ENCODE peak calls at places on chromosomes 1 and 21, in ten cellular contexts. G is ascending aorta, V is psoas muscle, W is Calu3, L is GM12865, M is SK-N-SH, E is progenitor cell of endocrine pancreas, U is B cell, Z is endothelial cell, Y is left ventricle myocardium inferior. D is an unnamed sample.

GRCh38 chr1:15207031-15207828 is 39.8 kb upstream of the FHAD1 start:
- DNase-seq in G (no peak), V (peak; percentile 28), W (no peak), L (no peak), M (no peak), E (no peak), U (no peak), Z (no peak), Y (no peak), D (peak; percentile 40)

GRCh38 chr1:223835754-223836153 is 10.0 kb downstream of the TP53BP2 start:
- DNase-seq in G (no peak), V (no peak), W (no peak), L (no peak), M (no peak), E (no peak), U (no peak), Z (no peak), Y (no peak), D (no peak)

GRCh38 chr1:114691061-114691460 is 4.3 kb downstream of the AMPD1 start:
- DNase-seq in G (no peak), V (no peak), W (no peak), L (no peak), M (no peak), E (no peak), U (no peak), Z (no peak), Y (no peak), D (no peak)

GRCh38 chr1:174686213-174686612 is 238.4 kb downstream of the GPR52 start:
- DNase-seq in G (no peak), V (no peak), W (no peak), L (no peak), M (no peak), E (no peak), U (no peak), Z (no peak), Y (no peak), D (no peak)

GRCh38 chr1:115976062-115976899 is at the start of gene SLC22A15:
- DNase-seq in G (peak; percentile 34), V (peak; percentile 78), W (peak; percentile 51), L (peak; percentile 79), M (peak; percentile 86), E (peak; percentile 34), U (peak; percentile 78), Z (peak; percentile 72), Y (peak; percentile 76), D (peak; percentile 75)

GRCh38 chr1:85464497-85465098 is 361 bp downstream of the DDAH1 start:
- DNase-seq in G (peak; percentile 10), V (peak; percentile 78), W (peak; percentile 86), L (peak; percentile 63), M (peak; percentile 81), E (peak; percentile 57), U (peak; percentile 72), Z (peak; percentile 51), Y (peak; percentile 60), D (peak; percentile 76)

GRCh38 chr1:6365047-6365446 is 28.5 kb downstream of the ACOT7 start:
- DNase-seq in G (no peak), V (no peak), W (no peak), L (peak; percentile 23), M (no peak), E (no peak), U (no peak), Z (no peak), Y (no peak), D (no peak)

GRCh38 chr21:34243562-34243961 is 120.2 kb upstream of the KCNE2 start:
- DNase-seq in G (no peak), V (no peak), W (peak; percentile 8), L (peak; percentile 53), M (peak; percentile 20), E (no peak), U (no peak), Z (peak; percentile 11), Y (no peak), D (peak; percentile 4)

GRCh38 chr21:29340228-29340627 is 41.5 kb downstream of the BACH1 start:
- DNase-seq in G (no peak), V (no peak), W (no peak), L (no peak), M (no peak), E (no peak), U (no peak), Z (no peak), Y (no peak), D (no peak)

GRCh38 chr1:111283838-111284237 is 6.8 kb upstream of the CHIA start:
- DNase-seq in G (no peak), V (no peak), W (no peak), L (no peak), M (no peak), E (no peak), U (no peak), Z (no peak), Y (no peak), D (no peak)

GRCh38 chr1:47418681-47419272 is 2.7 kb downstream of the FOXE3 start:
- DNase-seq in G (no peak), V (no peak), W (no peak), L (no peak), M (no peak), E (no peak), U (no peak), Z (no peak), Y (no peak), D (no peak)

GRCh38 chr1:224168859-224169380 is 14.1 kb upstream of the DEGS1 start:
- DNase-seq in G (no peak), V (no peak), W (peak; percentile 38), L (peak; percentile 87), M (no peak), E (no peak), U (peak; percentile 70), Z (no peak), Y (no peak), D (no peak)

GRCh38 chr1:82538876-82539275 is 738.1 kb downstream of the ADGRL2 start:
- DNase-seq in G (no peak), V (no peak), W (no peak), L (no peak), M (no peak), E (no peak), U (no peak), Z (no peak), Y (no peak), D (no peak)

GRCh38 chr1:18926315-18927081 is 24.1 kb upstream of the ALDH4A1 start:
- DNase-seq in G (peak; percentile 83), V (peak; percentile 78), W (peak; percentile 64), L (peak; percentile 94), M (no peak), E (no peak), U (peak; percentile 85), Z (peak; percentile 56), Y (peak; percentile 61), D (no peak)

GRCh38 chr1:2104621-2105427 is 54.6 kb downstream of the PRKCZ start:
- DNase-seq in G (no peak), V (no peak), W (no peak), L (no peak), M (peak; percentile 67), E (no peak), U (no peak), Z (no peak), Y (no peak), D (peak; percentile 56)

GRCh38 chr1:201791051-201791774 is 37.7 kb upstream of the IPO9 start:
- DNase-seq in G (no peak), V (no peak), W (no peak), L (no peak), M (no peak), E (no peak), U (no peak), Z (no peak), Y (no peak), D (no peak)

GRCh38 chr1:226325178-226325577 is 16.2 kb upstream of the LIN9 start:
- DNase-seq in G (no peak), V (no peak), W (peak; percentile 11), L (no peak), M (no peak), E (no peak), U (no peak), Z (no peak), Y (no peak), D (no peak)

GRCh38 chr1:58781541-58782307 is 2.1 kb downstream of the JUN start:
- DNase-seq in G (peak; percentile 15), V (peak; percentile 89), W (peak; percentile 78), L (peak; percentile 73), M (peak; percentile 73), E (peak; percentile 38), U (peak; percentile 44), Z (peak; percentile 58), Y (peak; percentile 76), D (peak; percentile 63)

GRCh38 chr1:157199421-157199755 is 61.2 kb upstream of the ETV3 start:
- DNase-seq in G (no peak), V (no peak), W (no peak), L (no peak), M (no peak), E (no peak), U (no peak), Z (no peak), Y (no peak), D (no peak)

GRCh38 chr1:192732787-192733186 is 76.1 kb upstream of the RGS2 start:
- DNase-seq in G (no peak), V (no peak), W (peak; percentile 20), L (peak; percentile 26), M (peak; percentile 8), E (no peak), U (no peak), Z (no peak), Y (no peak), D (no peak)
- TF ChIP-seq CTCF in G (no peak), V (no peak), W (no peak), L (peak; percentile 9), M (peak; percentile 29), E (peak; percentile 31), U (peak; percentile 24), Z (peak; percentile 42), Y (no peak), D (no peak)

DNA sequence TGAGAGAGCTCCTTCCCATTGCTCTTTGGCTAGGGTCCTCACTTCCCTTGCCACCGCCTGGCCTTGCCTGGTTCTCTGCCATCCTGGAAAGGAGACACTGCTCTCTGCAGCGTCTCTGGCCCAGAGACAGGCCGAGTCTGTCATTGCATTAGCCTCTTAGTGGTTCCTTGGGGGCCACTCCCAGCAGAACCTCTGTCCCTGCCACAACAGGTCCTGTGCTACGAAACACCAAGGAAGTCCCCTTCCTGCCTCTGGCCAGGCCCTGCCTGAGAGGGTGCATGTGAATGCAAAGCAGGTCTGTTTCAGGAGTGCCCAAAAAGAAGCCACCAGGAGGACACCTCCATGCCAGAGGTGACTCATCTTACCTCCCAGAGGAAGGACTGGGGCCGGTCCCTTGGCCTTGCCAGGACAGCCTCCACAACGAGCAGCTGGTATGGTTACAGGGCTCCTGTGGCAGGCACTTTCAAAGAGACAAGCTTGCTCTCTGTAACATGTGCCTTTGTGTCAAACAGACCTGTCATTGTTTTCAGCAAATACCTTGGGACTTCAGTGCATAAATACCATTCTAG is 59.6 kb downstream of the VPS26C start:
- DNase-seq in G (no peak), V (peak; percentile 88), W (peak; percentile 32), L (peak; percentile 91), M (peak; percentile 47), E (no peak), U (no peak), Z (no peak), Y (no peak), D (no peak)
- TF ChIP-seq CTCF in G (no peak), V (no peak), W (no peak), L (no peak), M (no peak), E (no peak), U (no peak), Z (no peak), Y (no peak), D (no peak)

GRCh38 chr21:44846201-44846484 is 27.3 kb downstream of the PTTG1IP start:
- DNase-seq in G (no peak), V (no peak), W (no peak), L (no peak), M (no peak), E (no peak), U (no peak), Z (no peak), Y (no peak), D (no peak)
- TF ChIP-seq CTCF in G (no peak), V (no peak), W (peak; percentile 3), L (no peak), M (no peak), E (no peak), U (peak; percentile 7), Z (no peak), Y (no peak), D (no peak)

GRCh38 chr21:15520811-15521643 is 208.8 kb upstream of the USP25 start:
- DNase-seq in G (no peak), V (no peak), W (no peak), L (no peak), M (peak; percentile 8), E (no peak), U (no peak), Z (no peak), Y (no peak), D (no peak)
- TF ChIP-seq CTCF in G (no peak), V (peak; percentile 7), W (no peak), L (no peak), M (peak; percentile 46), E (peak; percentile 50), U (no peak), Z (no peak), Y (no peak), D (peak; percentile 34)